ENCODE peak calls at places on chromosomes 2 and 18, in six cellular contexts. V, N, X, R, O and Y are unnamed samples.

GRCh38 chr2:25528173-25528572 is 145.2 kb downstream of the DTNB start:
- DNase-seq in O (no peak), V (no peak), X (no peak), N (no peak), R (no peak), Y (no peak)

GRCh38 chr2:187545238-187545751 is 8.9 kb downstream of the TFPI start:
- DNase-seq in V (no peak), X (no peak), R (no peak), N (no peak), O (no peak), Y (no peak)

GRCh38 chr2:38480617-38481016 is 103.5 kb upstream of the ATL2 start:
- DNase-seq in R (no peak), O (no peak), N (no peak), X (no peak), V (no peak), Y (no peak)

GRCh38 chr2:23454501-23455120 is 69.6 kb downstream of the KLHL29 start:
- DNase-seq in R (no peak), O (no peak), V (no peak), N (no peak), X (no peak), Y (peak; percentile 62)

GRCh38 chr2:60555066-60555793 is 1.8 kb upstream of the BCL11A start:
- DNase-seq in R (peak; percentile 81), O (peak; percentile 72), V (peak; percentile 28), N (no peak), X (peak; percentile 76), Y (no peak)

GRCh38 chr18:80033181-80034067 is 810 bp upstream of the RBFA start:
- DNase-seq in N (no peak), O (no peak), R (peak; percentile 86), X (peak; percentile 20), V (no peak), Y (peak; percentile 96)

GRCh38 chr2:140863713-140864112 is 1267.1 kb downstream of the LRP1B start:
- DNase-seq in N (no peak), O (no peak), X (no peak), R (no peak), V (no peak), Y (no peak)

GRCh38 chr2:61433606-61434005 is 37.3 kb downstream of the USP34 start:
- DNase-seq in V (no peak), X (no peak), R (no peak), N (no peak), O (no peak), Y (no peak)

GRCh38 chr18:574456-575228 is 5.5 kb upstream of the CETN1 start:
- DNase-seq in V (no peak), R (no peak), O (no peak), N (no peak), X (no peak), Y (no peak)

GRCh38 chr2:190913725-190914124 is 33.1 kb downstream of the GLS start:
- DNase-seq in V (no peak), N (no peak), R (no peak), O (no peak), X (no peak), Y (no peak)

GRCh38 chr2:38598991-38599295 is 3.8 kb downstream of the HNRNPLL start:
- DNase-seq in X (no peak), N (no peak), O (no peak), V (no peak), R (no peak), Y (no peak)

GRCh38 chr18:45780568-45780967 is 44.9 kb upstream of the SIGLEC15 start:
- DNase-seq in V (no peak), R (no peak), X (no peak), O (no peak), N (no peak), Y (no peak)

GRCh38 chr2:85878719-85879390 is 9.9 kb downstream of the ST3GAL5 start:
- DNase-seq in N (no peak), V (no peak), R (no peak), X (no peak), O (no peak), Y (no peak)

DNA sequence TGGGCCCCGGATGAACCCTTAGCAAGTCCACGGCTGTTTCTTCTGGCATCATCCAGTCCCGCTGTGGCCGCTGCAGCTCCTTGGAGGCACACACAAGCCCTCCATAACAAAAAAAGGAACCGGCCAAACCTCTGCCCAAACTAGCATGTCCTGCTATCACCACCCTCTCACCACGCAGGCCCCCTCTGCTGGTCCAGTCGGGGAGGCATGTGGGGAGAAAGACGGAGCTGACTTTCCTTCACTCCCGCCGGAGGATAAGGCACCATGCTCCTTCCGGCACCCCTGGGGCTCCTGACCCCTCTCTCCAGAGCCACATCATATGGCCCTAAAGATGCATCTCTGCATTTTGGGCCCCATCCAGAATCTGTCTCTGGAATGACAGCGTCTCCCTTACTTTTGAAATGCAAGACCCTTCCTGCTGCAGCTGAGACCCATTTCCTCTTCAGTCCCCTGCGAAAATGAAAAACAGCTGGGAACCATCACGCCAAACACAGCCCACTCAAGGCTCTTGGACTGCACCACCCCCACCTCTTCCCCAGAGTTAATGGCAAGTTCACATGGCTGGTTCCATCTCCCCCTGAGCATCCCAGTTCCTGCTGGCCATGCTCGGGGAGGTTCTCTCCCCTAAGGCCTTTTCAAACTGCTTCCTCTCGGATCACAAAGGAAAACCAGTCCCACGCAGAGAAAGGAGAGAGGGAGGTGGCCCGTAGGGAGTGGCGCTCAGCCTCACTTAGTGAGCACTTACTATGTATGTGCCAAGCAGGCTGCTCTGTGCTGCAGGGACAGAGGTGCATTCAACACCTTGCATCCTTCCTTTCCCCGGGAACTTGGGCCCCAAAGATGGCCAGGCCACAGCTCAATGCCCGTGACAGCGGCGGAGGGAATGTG is 35.2 kb upstream of the MLPH start:
- DNase-seq in X (no peak), O (no peak), R (peak; percentile 56), N (no peak), V (no peak), Y (peak; percentile 71)
- TF ChIP-seq CTCF in X (no peak), O (no peak), R (peak; percentile 19), N (no peak), V (peak; percentile 32), Y (no peak)

DNA sequence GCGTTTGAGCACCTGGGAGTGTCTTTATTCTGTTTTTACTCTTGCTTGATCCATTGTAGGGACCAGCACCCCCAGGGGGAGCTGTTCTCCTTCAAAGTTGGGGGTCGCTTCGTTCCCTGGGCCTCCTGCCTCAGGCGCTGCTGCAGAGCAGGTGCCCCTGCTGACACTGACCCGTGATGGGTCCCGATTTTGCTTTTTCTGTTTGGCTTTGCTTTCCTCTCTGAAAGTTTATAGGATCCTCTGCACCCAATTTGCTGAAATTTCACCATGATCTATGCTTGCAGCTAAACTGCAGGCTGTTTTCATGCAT is 22.9 kb upstream of the FAHD2A start:
- DNase-seq in V (no peak), R (no peak), O (no peak), X (no peak), N (peak; percentile 50), Y (no peak)
- H3K27ac ChIP-seq in V (no peak overlapping the region), R (no peak overlapping the region), O (no peak overlapping the region), X (no peak overlapping the region), N (no peak overlapping the region), Y (no peak overlapping the region)

GRCh38 chr2:176110975-176111663 is 4.0 kb downstream of the HOXD11 start:
- DNase-seq in R (no peak), O (no peak), N (no peak), V (no peak), X (no peak), Y (no peak)

GRCh38 chr2:176106636-176107539 is at the start of gene HOXD11:
- DNase-seq in N (no peak), V (no peak), X (no peak), O (no peak), R (no peak), Y (no peak)

GRCh38 chr2:176109955-176110345 is 2.9 kb downstream of the HOXD11 start:
- DNase-seq in O (no peak), R (no peak), N (no peak), V (no peak), X (no peak), Y (no peak)

GRCh38 chr2:176107731-176108181 is 676 bp downstream of the HOXD11 start:
- DNase-seq in R (no peak), X (no peak), V (no peak), O (no peak), N (no peak), Y (no peak)

GRCh38 chr2:176109226-176109954 is 2.3 kb downstream of the HOXD11 start:
- DNase-seq in V (no peak), R (no peak), X (no peak), N (no peak), O (no peak), Y (no peak)
- H3K4me3 ChIP-seq in V (no peak overlapping the region), R (no peak overlapping the region), X (no peak overlapping the region), N (no peak overlapping the region), O (no peak overlapping the region), Y (peak overlapping the region; percentile 36)

GRCh38 chr2:228838819-228839218 is 432.3 kb downstream of the PID1 start:
- DNase-seq in O (no peak), X (no peak), R (no peak), N (no peak), V (no peak), Y (no peak)
- TF ChIP-seq CTCF in O (no peak), X (no peak), R (no peak), N (no peak), V (no peak), Y (no peak)

DNA sequence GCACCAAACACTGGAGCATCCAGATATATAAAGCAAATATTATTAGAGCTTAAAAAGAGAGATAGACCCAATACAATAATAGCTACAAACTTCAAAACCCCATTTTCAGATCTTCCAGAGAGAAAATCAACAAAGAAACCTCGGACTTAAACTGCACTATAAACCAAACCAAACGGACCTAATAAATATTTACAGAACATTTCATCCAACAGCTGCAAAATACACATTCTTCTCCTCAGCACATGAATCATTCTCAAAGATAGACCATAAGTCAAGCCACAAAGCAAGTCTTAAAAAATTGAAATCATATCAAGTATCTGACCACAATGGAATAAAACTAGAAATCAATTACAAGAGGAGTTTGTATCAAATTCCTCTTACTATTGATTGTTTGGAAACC is 140.2 kb upstream of the OTOS start:
- DNase-seq in V (no peak), N (no peak), O (no peak), X (no peak), R (no peak), Y (no peak)
- H3K27ac ChIP-seq in V (no peak overlapping the region), N (no peak overlapping the region), O (no peak overlapping the region), X (no peak overlapping the region), R (no peak overlapping the region), Y (no peak overlapping the region)

DNA sequence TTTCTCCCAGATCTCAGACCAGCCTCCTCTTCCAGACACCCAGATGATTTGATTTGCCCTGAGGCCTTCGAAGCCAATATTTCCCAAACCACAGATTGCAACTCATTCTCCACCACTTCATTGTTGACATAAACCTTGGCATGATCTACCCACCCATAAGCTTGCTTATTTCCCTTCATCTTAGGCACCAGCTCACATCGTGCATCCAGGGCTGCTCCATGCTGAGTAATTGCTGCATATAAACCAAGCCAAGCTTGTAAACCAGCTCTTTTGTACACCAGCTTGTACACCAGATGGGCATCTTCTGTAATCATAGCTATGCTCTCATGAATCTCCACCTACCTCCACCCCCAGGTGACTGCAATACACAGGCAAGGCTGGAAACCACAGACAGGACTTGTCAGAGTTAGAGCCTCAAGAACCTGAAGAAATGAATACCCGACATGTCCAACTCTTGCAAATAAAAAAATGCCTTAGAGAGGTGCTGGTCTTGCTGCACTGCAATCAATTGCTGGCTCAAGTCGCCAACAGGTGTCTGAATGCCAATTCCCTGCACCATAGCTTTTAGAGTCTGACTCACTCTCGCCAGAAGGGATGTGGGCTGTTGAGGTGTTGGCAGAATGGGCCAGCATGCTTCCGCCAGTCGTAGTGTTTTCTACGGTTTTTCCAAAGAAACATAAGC is 31.5 kb downstream of the TRABD2A start:
- DNase-seq in X (no peak), O (no peak), N (no peak), V (no peak), R (no peak), Y (no peak)
- H3K4me3 ChIP-seq in X (no peak overlapping the region), O (no peak overlapping the region), N (no peak overlapping the region), V (no peak overlapping the region), R (no peak overlapping the region), Y (no peak overlapping the region)

GRCh38 chr2:16218651-16219050 is 278.3 kb downstream of the MYCN start:
- DNase-seq in O (no peak), V (no peak), R (peak; percentile 60), N (peak; percentile 16), X (no peak), Y (no peak)
- TF ChIP-seq CTCF in O (no peak), V (peak; percentile 55), R (peak; percentile 26), N (no peak), X (peak; percentile 11), Y (no peak)